ENCODE peak calls at places on chromosomes 5 and 9, in six cellular contexts. One of them, this sample, is unnamed. For H3K4me1, the result is how much of the 10 kb centered on the place peaks cover.

GRCh38 chr5:112339761-112340160 is 79.3 kb downstream of the EPB41L4A start:
- DNase-seq in left lung: no peak
- DNase-seq in effector memory CD4-positive, alpha-beta T cell: no peak
- DNase-seq in adrenal gland: no peak
- DNase-seq in fibroblast of lung: no peak
- DNase-seq in left ventricle myocardium inferior: no peak
- DNase-seq in this sample: no peak

GRCh38 chr5:147388171-147388977 is 121.5 kb downstream of the DPYSL3 start:
- DNase-seq in fibroblast of lung: no peak
- DNase-seq in adrenal gland: no peak
- DNase-seq in effector memory CD4-positive, alpha-beta T cell: no peak
- DNase-seq in left ventricle myocardium inferior: no peak
- DNase-seq in left lung: no peak
- DNase-seq in this sample: no peak

GRCh38 chr9:126676685-126677143 is 63.0 kb downstream of the LMX1B start:
- DNase-seq in fibroblast of lung: no peak
- DNase-seq in left ventricle myocardium inferior: no peak
- DNase-seq in adrenal gland: no peak
- DNase-seq in effector memory CD4-positive, alpha-beta T cell: no peak
- DNase-seq in left lung: no peak
- DNase-seq in this sample: no peak

GRCh38 chr5:146832985-146833732 is 45.4 kb downstream of the PPP2R2B start:
- DNase-seq in adrenal gland: no peak
- DNase-seq in fibroblast of lung: no peak
- DNase-seq in left lung: no peak
- DNase-seq in effector memory CD4-positive, alpha-beta T cell: no peak
- DNase-seq in left ventricle myocardium inferior: no peak
- DNase-seq in this sample: no peak

GRCh38 chr5:157870837-157871834 is 12.2 kb upstream of the CLINT1 start:
- DNase-seq in left lung: no peak
- DNase-seq in fibroblast of lung: peak
- DNase-seq in effector memory CD4-positive, alpha-beta T cell: no peak
- DNase-seq in left ventricle myocardium inferior: no peak
- DNase-seq in adrenal gland: no peak
- DNase-seq in this sample: no peak

GRCh38 chr9:35110327-35110758 is 5.3 kb downstream of the ATOSB start:
- DNase-seq in left lung: no peak
- DNase-seq in fibroblast of lung: peak
- DNase-seq in effector memory CD4-positive, alpha-beta T cell: no peak
- DNase-seq in left ventricle myocardium inferior: no peak
- DNase-seq in adrenal gland: peak
- DNase-seq in this sample: no peak

GRCh38 chr5:102625940-102626339 is 127.1 kb upstream of the SLCO6A1 start:
- DNase-seq in fibroblast of lung: no peak
- DNase-seq in left ventricle myocardium inferior: no peak
- DNase-seq in effector memory CD4-positive, alpha-beta T cell: no peak
- DNase-seq in adrenal gland: no peak
- DNase-seq in left lung: no peak
- DNase-seq in this sample: no peak

GRCh38 chr5:146751054-146751453 is 127.5 kb downstream of the PPP2R2B start:
- DNase-seq in effector memory CD4-positive, alpha-beta T cell: no peak
- DNase-seq in fibroblast of lung: no peak
- DNase-seq in left lung: no peak
- DNase-seq in left ventricle myocardium inferior: no peak
- DNase-seq in adrenal gland: no peak
- DNase-seq in this sample: no peak

GRCh38 chr5:177545487-177546261 is 8.7 kb downstream of the FAM193B start:
- DNase-seq in fibroblast of lung: peak
- DNase-seq in left ventricle myocardium inferior: peak
- DNase-seq in effector memory CD4-positive, alpha-beta T cell: no peak
- DNase-seq in adrenal gland: peak
- DNase-seq in left lung: peak
- DNase-seq in this sample: no peak

GRCh38 chr5:38259062-38259857 is 901 bp downstream of the EGFLAM start:
- DNase-seq in fibroblast of lung: no peak
- DNase-seq in effector memory CD4-positive, alpha-beta T cell: no peak
- DNase-seq in left ventricle myocardium inferior: no peak
- DNase-seq in left lung: no peak
- DNase-seq in adrenal gland: no peak
- DNase-seq in this sample: no peak

DNA sequence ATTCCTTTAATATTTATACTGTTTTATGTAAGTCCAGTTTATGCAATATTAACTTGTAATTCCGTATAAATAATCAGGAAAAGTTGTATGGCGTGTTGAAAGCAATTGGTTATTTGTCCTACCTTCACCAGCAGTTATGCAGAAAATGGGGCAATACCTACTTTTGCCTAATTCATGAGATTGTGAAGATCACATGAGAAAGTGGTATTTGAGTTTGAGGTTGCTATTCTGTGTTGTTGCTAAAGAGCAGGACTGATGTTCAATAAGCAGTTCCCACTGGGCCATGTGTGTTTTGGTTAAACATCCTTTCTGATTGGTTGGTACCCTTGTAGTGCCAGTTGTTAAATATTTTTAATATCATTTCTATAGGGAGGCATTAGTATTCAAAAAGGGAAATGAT is 3.2 kb downstream of the TGFBR1 start:
- DNase-seq in fibroblast of lung: no peak
- DNase-seq in effector memory CD4-positive, alpha-beta T cell: no peak
- DNase-seq in adrenal gland: no peak
- DNase-seq in left ventricle myocardium inferior: no peak
- DNase-seq in left lung: no peak
- DNase-seq in this sample: no peak
- H3K4me1 ChIP-seq in fibroblast of lung: under half
- H3K4me1 ChIP-seq in effector memory CD4-positive, alpha-beta T cell: under half
- H3K4me1 ChIP-seq in adrenal gland: under half
- H3K4me1 ChIP-seq in left ventricle myocardium inferior: half or more
- H3K4me1 ChIP-seq in left lung: under half
- H3K4me1 ChIP-seq in this sample: half or more

DNA sequence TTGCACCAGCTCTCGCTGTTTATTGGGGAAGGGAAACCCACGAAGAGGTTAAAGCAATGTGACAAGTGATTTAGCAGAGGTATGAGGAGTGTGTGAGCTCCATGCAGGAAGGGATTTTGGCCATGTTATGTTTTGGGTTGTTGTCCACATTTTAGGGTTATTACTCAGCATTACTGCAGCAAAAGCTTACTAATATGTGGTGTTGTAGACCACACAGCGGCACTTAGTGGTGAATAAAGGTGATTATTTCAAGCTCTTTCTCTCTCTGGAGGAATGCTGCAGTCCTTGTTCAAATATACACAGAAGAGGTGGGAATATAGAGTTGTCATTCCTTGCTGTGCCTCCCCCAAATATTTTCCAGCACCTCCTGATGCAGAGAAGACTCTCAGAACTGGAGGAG is 29.7 kb upstream of the AKNA start:
- DNase-seq in fibroblast of lung: peak
- DNase-seq in left lung: no peak
- DNase-seq in left ventricle myocardium inferior: no peak
- DNase-seq in effector memory CD4-positive, alpha-beta T cell: no peak
- DNase-seq in adrenal gland: no peak
- DNase-seq in this sample: no peak
- H3K4me1 ChIP-seq in fibroblast of lung: under half
- H3K4me1 ChIP-seq in left lung: under half
- H3K4me1 ChIP-seq in left ventricle myocardium inferior: under half
- H3K4me1 ChIP-seq in effector memory CD4-positive, alpha-beta T cell: under half
- H3K4me1 ChIP-seq in adrenal gland: under half
- H3K4me1 ChIP-seq in this sample: under half

DNA sequence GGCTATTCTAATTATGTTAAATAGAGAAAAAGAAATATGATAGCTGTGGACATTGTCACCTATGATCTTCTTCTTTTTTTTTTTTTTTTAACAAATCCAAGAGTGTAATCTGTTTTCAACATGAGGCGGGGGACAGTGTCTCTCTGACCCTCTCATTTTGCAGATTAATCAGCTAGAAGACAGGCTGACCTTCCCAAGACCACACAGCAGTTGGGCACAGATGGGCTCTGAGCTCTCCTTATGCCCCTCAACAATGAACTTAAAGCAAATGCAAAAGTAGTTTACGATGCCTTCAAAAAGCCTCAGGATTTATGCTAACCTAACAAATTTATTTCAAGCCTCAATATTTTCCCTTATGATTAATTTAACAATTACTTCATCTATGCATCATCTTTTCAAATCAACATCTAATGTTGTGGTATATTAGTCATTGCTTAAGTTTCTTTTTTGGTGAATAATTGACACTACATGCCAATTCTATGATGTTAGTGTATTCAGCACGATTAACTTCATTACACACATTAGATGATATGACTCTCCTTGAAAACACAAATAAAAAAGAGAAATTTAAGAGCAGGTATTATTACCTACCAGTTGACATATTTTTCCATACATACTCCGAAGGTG is 7.4 kb downstream of the NFIL3 start:
- DNase-seq in left lung: no peak
- DNase-seq in effector memory CD4-positive, alpha-beta T cell: no peak
- DNase-seq in left ventricle myocardium inferior: no peak
- DNase-seq in fibroblast of lung: peak
- DNase-seq in adrenal gland: no peak
- DNase-seq in this sample: no peak
- H3K4me1 ChIP-seq in left lung: under half
- H3K4me1 ChIP-seq in effector memory CD4-positive, alpha-beta T cell: under half
- H3K4me1 ChIP-seq in left ventricle myocardium inferior: half or more
- H3K4me1 ChIP-seq in fibroblast of lung: under half
- H3K4me1 ChIP-seq in adrenal gland: half or more
- H3K4me1 ChIP-seq in this sample: under half

GRCh38 chr5:80187274-80187673 is 68.6 kb downstream of the SERINC5 start:
- DNase-seq in adrenal gland: no peak
- DNase-seq in left lung: no peak
- DNase-seq in fibroblast of lung: no peak
- DNase-seq in effector memory CD4-positive, alpha-beta T cell: no peak
- DNase-seq in left ventricle myocardium inferior: no peak
- DNase-seq in this sample: no peak
- H3K4me1 ChIP-seq in adrenal gland: half or more
- H3K4me1 ChIP-seq in left lung: under half
- H3K4me1 ChIP-seq in fibroblast of lung: under half
- H3K4me1 ChIP-seq in effector memory CD4-positive, alpha-beta T cell: half or more
- H3K4me1 ChIP-seq in left ventricle myocardium inferior: half or more
- H3K4me1 ChIP-seq in this sample: half or more

GRCh38 chr5:14200312-14200990 is 57.3 kb downstream of the TRIO start:
- DNase-seq in left lung: no peak
- DNase-seq in adrenal gland: no peak
- DNase-seq in left ventricle myocardium inferior: no peak
- DNase-seq in fibroblast of lung: no peak
- DNase-seq in effector memory CD4-positive, alpha-beta T cell: no peak
- DNase-seq in this sample: no peak
- H3K4me1 ChIP-seq in left lung: under half
- H3K4me1 ChIP-seq in adrenal gland: half or more
- H3K4me1 ChIP-seq in left ventricle myocardium inferior: half or more
- H3K4me1 ChIP-seq in fibroblast of lung: under half
- H3K4me1 ChIP-seq in effector memory CD4-positive, alpha-beta T cell: under half
- H3K4me1 ChIP-seq in this sample: under half

DNA sequence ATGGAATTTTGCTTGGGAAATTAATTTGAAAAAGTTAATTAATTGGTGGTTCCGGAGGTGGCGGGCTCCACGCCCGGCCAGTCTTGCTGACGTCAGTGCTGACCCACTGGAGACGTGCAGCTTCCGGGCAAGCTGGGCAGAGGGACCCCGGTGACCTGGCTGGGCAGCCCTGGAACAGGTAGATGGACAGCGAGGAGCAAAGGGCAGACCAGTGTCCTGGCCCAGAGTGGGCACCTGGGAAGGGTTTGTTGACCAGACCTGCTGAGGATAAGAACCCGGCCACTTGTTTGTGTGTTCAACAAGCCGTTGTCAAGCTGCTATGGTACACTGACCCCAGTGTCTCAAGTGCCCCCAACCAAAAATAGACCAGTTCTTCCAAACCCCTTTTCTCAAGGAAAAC is 17.5 kb downstream of the CXXC5 start:
- DNase-seq in left ventricle myocardium inferior: no peak
- DNase-seq in adrenal gland: no peak
- DNase-seq in effector memory CD4-positive, alpha-beta T cell: no peak
- DNase-seq in left lung: no peak
- DNase-seq in fibroblast of lung: no peak
- DNase-seq in this sample: no peak
- H3K4me1 ChIP-seq in left ventricle myocardium inferior: half or more
- H3K4me1 ChIP-seq in adrenal gland: half or more
- H3K4me1 ChIP-seq in effector memory CD4-positive, alpha-beta T cell: under half
- H3K4me1 ChIP-seq in left lung: under half
- H3K4me1 ChIP-seq in fibroblast of lung: under half
- H3K4me1 ChIP-seq in this sample: half or more

DNA sequence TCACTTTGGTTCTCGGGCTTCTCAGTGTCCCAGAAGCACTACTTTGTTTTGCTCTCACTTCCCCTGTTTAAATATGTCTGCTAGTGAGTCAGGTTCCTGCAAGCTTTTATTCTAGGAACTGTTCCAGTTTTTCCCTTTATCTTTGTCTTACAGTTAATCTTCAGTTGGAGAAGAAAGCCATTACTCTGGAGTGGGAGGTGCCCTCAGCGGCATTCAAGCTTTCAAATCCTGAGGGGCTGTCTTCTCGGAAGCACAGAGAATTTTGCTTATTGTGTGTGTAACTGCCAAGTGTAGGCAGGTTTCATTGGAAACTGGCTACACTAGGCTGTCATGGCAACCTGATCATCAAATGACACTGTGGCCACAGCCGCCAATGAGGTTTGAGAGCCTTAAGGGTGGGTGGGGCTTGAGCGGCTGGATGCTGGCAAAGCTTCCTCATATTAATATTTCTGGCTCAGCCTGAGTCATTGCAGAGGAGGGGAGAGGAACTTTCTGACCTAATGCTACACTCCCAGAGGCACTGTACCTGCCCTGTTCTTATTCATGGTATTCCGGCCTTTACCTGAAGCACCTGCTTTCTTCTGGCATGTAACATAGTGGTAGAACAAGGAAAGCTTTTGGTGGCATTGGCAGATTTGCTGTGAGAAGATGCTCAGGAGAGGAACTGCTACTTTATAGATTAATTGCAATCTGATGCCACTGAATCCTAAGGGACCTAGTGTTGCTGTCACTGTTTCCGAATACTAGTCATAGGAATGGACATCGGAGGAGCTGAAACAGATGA is 26.3 kb downstream of the SLC25A25 start:
- DNase-seq in fibroblast of lung: peak
- DNase-seq in adrenal gland: peak
- DNase-seq in left ventricle myocardium inferior: peak
- DNase-seq in left lung: peak
- DNase-seq in effector memory CD4-positive, alpha-beta T cell: peak
- DNase-seq in this sample: peak
- H3K4me1 ChIP-seq in fibroblast of lung: under half
- H3K4me1 ChIP-seq in adrenal gland: half or more
- H3K4me1 ChIP-seq in left ventricle myocardium inferior: half or more
- H3K4me1 ChIP-seq in left lung: half or more
- H3K4me1 ChIP-seq in effector memory CD4-positive, alpha-beta T cell: half or more
- H3K4me1 ChIP-seq in this sample: half or more

GRCh38 chr9:37964740-37965081 is 60.8 kb upstream of the SLC25A51 start:
- DNase-seq in adrenal gland: no peak
- DNase-seq in fibroblast of lung: no peak
- DNase-seq in effector memory CD4-positive, alpha-beta T cell: no peak
- DNase-seq in left ventricle myocardium inferior: no peak
- DNase-seq in left lung: no peak
- DNase-seq in this sample: no peak
- H3K4me1 ChIP-seq in adrenal gland: under half
- H3K4me1 ChIP-seq in fibroblast of lung: under half
- H3K4me1 ChIP-seq in effector memory CD4-positive, alpha-beta T cell: under half
- H3K4me1 ChIP-seq in left ventricle myocardium inferior: under half
- H3K4me1 ChIP-seq in left lung: under half
- H3K4me1 ChIP-seq in this sample: under half

GRCh38 chr5:1734908-1735289 is 64.7 kb downstream of the MRPL36 start:
- DNase-seq in effector memory CD4-positive, alpha-beta T cell: no peak
- DNase-seq in adrenal gland: no peak
- DNase-seq in fibroblast of lung: no peak
- DNase-seq in left lung: no peak
- DNase-seq in left ventricle myocardium inferior: no peak
- DNase-seq in this sample: no peak
- H3K4me1 ChIP-seq in effector memory CD4-positive, alpha-beta T cell: under half
- H3K4me1 ChIP-seq in adrenal gland: under half
- H3K4me1 ChIP-seq in fibroblast of lung: under half
- H3K4me1 ChIP-seq in left lung: under half
- H3K4me1 ChIP-seq in left ventricle myocardium inferior: under half
- H3K4me1 ChIP-seq in this sample: under half

This sample was measured in spleen.